ENCODE peak calls at places on chromosome 17, in five cellular contexts. P is GM12878, S is HCT116, H is H1, M is K562. U is an unnamed sample.

GRCh38 chr17:80770881-80771611 is 220.6 kb upstream of the CHMP6 start:
- DNase-seq in P (no peak), S (no peak), H (no peak), M (no peak), U (no peak)

GRCh38 chr17:80650339-80650672 is 105.7 kb downstream of the RPTOR start:
- DNase-seq in P (no peak), S (no peak), H (no peak), M (no peak), U (no peak)

GRCh38 chr17:61689610-61690180 is 98.7 kb upstream of the NACA2 start:
- DNase-seq in P (no peak), S (no peak), H (no peak), M (no peak), U (no peak)

GRCh38 chr17:82935944-82936767 is 96.3 kb upstream of the ZNF750 start:
- DNase-seq in P (no peak), S (no peak), H (no peak), M (no peak), U (no peak)

GRCh38 chr17:72725432-72726068 is 366.9 kb downstream of the SLC39A11 start:
- DNase-seq in P (no peak), S (peak; percentile 66), H (no peak), M (peak; percentile 76), U (peak; percentile 66)

GRCh38 chr17:61157246-61157887 is 242.3 kb upstream of the TBX2 start:
- DNase-seq in P (no peak), S (no peak), H (no peak), M (peak; percentile 27), U (no peak)

GRCh38 chr17:65527381-65527780 is 34.1 kb downstream of the AXIN2 start:
- DNase-seq in P (no peak), S (no peak), H (no peak), M (no peak), U (no peak)

GRCh38 chr17:33778505-33779398 is 476.3 kb upstream of the CCL2 start:
- DNase-seq in P (peak; percentile 2), S (peak; percentile 15), H (peak; percentile 3), M (peak; percentile 78), U (peak; percentile 33)

GRCh38 chr17:70661342-70662222 is 492.2 kb downstream of the KCNJ2 start:
- DNase-seq in P (no peak), S (no peak), H (no peak), M (no peak), U (no peak)

GRCh38 chr17:4233668-4234258 is 30.0 kb downstream of the ANKFY1 start:
- DNase-seq in P (no peak), S (no peak), H (no peak), M (no peak), U (no peak)

GRCh38 chr17:4230142-4230541 is 33.6 kb downstream of the ANKFY1 start:
- DNase-seq in P (no peak), S (peak; percentile 31), H (no peak), M (no peak), U (no peak)

GRCh38 chr17:4232168-4232813 is 31.5 kb downstream of the ANKFY1 start:
- DNase-seq in P (no peak), S (no peak), H (no peak), M (no peak), U (no peak)

GRCh38 chr17:4234406-4234805 is 29.4 kb downstream of the ANKFY1 start:
- DNase-seq in P (no peak), S (no peak), H (no peak), M (no peak), U (no peak)

GRCh38 chr17:4229627-4230026 is 34.2 kb downstream of the ANKFY1 start:
- DNase-seq in P (no peak), S (no peak), H (no peak), M (no peak), U (no peak)
- TF ChIP-seq SRF in P (no peak), S (no peak), H (no peak), M (no peak), U (no peak)

DNA sequence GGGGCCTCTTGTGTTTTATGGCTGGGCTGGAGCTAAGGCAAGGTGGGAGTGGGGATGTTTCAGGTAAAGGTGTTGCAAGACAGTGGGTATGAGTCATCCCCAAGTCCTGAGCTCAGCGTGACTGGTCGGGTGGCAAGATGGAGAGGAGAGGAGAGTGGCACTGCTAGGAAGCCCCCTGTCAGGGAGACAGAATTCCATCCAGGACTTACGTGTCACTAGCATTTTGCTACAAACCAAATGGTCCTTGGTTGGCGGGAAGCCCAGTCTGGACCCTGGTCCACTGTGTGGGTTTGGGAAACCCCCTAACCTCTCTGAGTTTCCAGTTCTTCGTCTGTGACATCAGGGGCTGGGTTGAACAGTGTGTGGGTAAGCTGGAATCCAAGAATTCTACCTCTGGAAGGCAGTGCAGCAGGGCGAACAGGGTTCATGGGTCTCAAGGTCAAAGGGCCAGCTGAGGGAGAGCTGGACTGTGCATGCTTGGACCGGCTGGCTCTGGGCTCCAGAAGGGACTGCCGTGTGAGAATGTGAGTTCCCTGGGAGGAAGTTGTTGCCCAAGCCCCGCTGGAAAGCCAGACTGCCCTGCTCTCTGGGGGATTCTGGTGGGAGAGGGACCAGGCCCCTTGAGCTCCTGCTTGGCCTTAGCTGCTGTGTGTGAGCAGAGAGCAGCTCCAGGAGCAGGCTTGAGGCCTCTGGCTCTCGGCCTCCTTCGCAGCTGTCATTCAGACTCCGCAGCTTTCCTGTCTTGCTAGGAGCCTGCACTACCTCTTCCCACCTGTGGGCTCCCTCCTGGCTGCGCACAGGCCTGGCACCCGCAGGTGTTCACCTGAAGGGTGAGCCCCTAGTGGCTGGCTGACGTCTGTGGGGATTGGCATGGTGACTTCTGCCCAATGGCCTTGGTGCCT is 84.5 kb downstream of the NT5M start:
- DNase-seq in P (no peak), S (peak; percentile 90), H (peak; percentile 47), M (peak; percentile 18), U (peak; percentile 77)
- TF ChIP-seq SRF in P (no peak), S (no peak), H (no peak), M (no peak), U (no peak)

GRCh38 chr17:56870163-56870651 is 36.3 kb downstream of the DGKE start:
- DNase-seq in P (peak; percentile 75), S (no peak), H (no peak), M (no peak), U (peak; percentile 16)
- TF ChIP-seq SRF in P (no peak), S (no peak), H (no peak), M (no peak), U (no peak)

DNA sequence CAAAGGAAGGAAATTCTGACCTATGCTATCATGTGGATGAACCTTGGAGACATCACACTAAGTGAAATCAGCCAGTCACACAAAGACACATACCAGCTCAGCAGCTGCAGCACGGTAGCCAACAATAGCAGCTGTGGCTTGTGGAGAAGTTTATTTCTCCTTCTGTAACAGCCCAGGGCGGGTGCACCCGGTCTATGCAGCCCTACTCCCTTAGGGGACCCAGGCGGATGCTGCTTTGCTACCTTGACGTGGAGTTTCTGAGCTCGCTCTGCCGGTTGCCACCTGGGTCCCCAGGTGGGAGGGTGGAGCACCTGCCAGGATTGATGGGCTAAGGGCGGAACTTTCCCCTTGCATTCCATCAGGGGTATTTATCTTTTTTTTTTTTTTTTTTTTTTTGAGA is 45.1 kb downstream of the TMEM235 start:
- DNase-seq in P (no peak), S (no peak), H (no peak), M (no peak), U (no peak)
- TF ChIP-seq SRF in P (no peak), S (no peak), H (no peak), M (no peak), U (no peak)

GRCh38 chr17:74862108-74862901 is 2.6 kb upstream of the GRIN2C start:
- DNase-seq in P (no peak), S (no peak), H (no peak), M (peak; percentile 65), U (peak; percentile 59)
- TF ChIP-seq SRF in P (no peak), S (no peak), H (no peak), M (no peak), U (no peak)

GRCh38 chr17:57916925-57917858 is 38.0 kb downstream of the CUEDC1 start:
- DNase-seq in P (no peak), S (peak; percentile 48), H (no peak), M (no peak), U (peak; percentile 53)
- TF ChIP-seq SRF in P (no peak), S (no peak), H (no peak), M (no peak), U (no peak)